ENCODE peak calls at places on chromosomes 4 and X, in ten cellular contexts. Q, S, E, M, X, T, N, H, Z and I are unnamed samples.
A peak's percentile ranks its signal among the peaks of the same experiment; 100 is the strongest.

GRCh38 chrX:53071604-53072417 is 10.4 kb upstream of the TSPYL2 start:
- DNase-seq in Q (peak; percentile 62), S (peak; percentile 52), E (peak; percentile 77), M (peak; percentile 44), X (peak; percentile 60), T (peak; percentile 84), N (peak; percentile 60), H (no peak), Z (peak; percentile 84), I (peak; percentile 30)

GRCh38 chr4:84493092-84493850 is 5.8 kb downstream of the NKX6-1 start:
- DNase-seq in Q (peak; percentile 30), S (no peak), E (peak; percentile 90), M (no peak), X (no peak), T (peak; percentile 33), N (peak; percentile 54), H (no peak), Z (no peak), I (peak; percentile 27)

GRCh38 chr4:42454755-42455154 is 57.5 kb downstream of the SHISA3 start:
- DNase-seq in Q (no peak), S (no peak), E (no peak), M (no peak), X (no peak), T (no peak), N (peak; percentile 7), H (no peak), Z (no peak), I (no peak)

GRCh38 chr4:129239088-129239487 is 143.1 kb downstream of the C4orf33 start:
- DNase-seq in Q (peak; percentile 60), S (no peak), E (no peak), M (no peak), X (no peak), T (no peak), N (peak; percentile 19), H (no peak), Z (no peak), I (no peak)

GRCh38 chr4:688695-689497 is at the start of gene SLC49A3:
- DNase-seq in Q (peak; percentile 30), S (no peak), E (peak; percentile 78), M (no peak), X (no peak), T (peak; percentile 41), N (peak; percentile 48), H (no peak), Z (no peak), I (no peak)

GRCh38 chr4:145907827-145908226 is 30.8 kb downstream of the ZNF827 start:
- DNase-seq in Q (no peak), S (no peak), E (no peak), M (no peak), X (no peak), T (no peak), N (no peak), H (no peak), Z (no peak), I (no peak)

GRCh38 chr4:174156239-174156826 is 127.1 kb downstream of the FBXO8 start:
- DNase-seq in Q (peak; percentile 75), S (no peak), E (peak; percentile 58), M (peak; percentile 21), X (no peak), T (no peak), N (peak; percentile 63), H (no peak), Z (no peak), I (peak; percentile 9)

GRCh38 chr4:188002346-188002745 is 6.8 kb downstream of the ZFP42 start:
- DNase-seq in Q (no peak), S (no peak), E (no peak), M (no peak), X (no peak), T (no peak), N (no peak), H (no peak), Z (no peak), I (no peak)

GRCh38 chrX:105483011-105483410 is 262.5 kb upstream of the TEX13A start:
- DNase-seq in Q (peak; percentile 63), S (no peak), E (no peak), M (peak; percentile 6), X (no peak), T (no peak), N (no peak), H (no peak), Z (no peak), I (peak; percentile 26)

GRCh38 chrX:131752493-131753198 is 208.8 kb downstream of the OR13H1 start:
- DNase-seq in Q (no peak), S (no peak), E (no peak), M (no peak), X (no peak), T (no peak), N (no peak), H (no peak), Z (no peak), I (peak; percentile 58)

GRCh38 chrX:45850197-45850774 is 649.6 kb upstream of the DIPK2B start:
- DNase-seq in Q (no peak), S (no peak), E (peak; percentile 21), M (no peak), X (no peak), T (peak; percentile 20), N (peak; percentile 27), H (no peak), Z (peak; percentile 46), I (peak; percentile 18)
- H3K27ac ChIP-seq in Q (no peak overlapping the region), S (no peak overlapping the region), E (peak overlapping the region; percentile 85), M (no peak overlapping the region), X (no peak overlapping the region), T (no peak overlapping the region), N (no peak overlapping the region), H (peak overlapping the region; percentile 42), Z (no peak overlapping the region), I (peak overlapping the region; percentile 75)

DNA sequence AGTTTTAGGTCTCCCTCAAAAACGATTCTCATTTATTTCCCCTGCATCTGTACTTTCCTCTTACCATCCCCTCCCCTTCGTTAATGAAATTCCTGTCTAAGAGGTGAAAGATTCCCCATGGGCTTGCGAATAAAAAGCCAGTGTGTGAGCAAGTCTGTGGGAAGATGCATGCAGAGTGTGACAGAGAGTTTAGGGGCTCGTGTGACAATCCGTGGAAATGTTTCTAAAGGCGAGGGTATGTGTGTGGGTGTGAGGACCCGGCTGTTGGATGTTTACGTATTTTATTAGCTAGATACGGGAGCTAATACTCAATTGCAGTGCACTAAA is 716 bp upstream of the HOPX start:
- DNase-seq in Q (no peak), S (no peak), E (no peak), M (no peak), X (no peak), T (no peak), N (no peak), H (no peak), Z (no peak), I (no peak)
- H3K27ac ChIP-seq in Q (no peak overlapping the region), S (no peak overlapping the region), E (no peak overlapping the region), M (no peak overlapping the region), X (no peak overlapping the region), T (peak overlapping the region; percentile 98), N (no peak overlapping the region), H (peak overlapping the region; percentile 61), Z (no peak overlapping the region), I (no peak overlapping the region)

DNA sequence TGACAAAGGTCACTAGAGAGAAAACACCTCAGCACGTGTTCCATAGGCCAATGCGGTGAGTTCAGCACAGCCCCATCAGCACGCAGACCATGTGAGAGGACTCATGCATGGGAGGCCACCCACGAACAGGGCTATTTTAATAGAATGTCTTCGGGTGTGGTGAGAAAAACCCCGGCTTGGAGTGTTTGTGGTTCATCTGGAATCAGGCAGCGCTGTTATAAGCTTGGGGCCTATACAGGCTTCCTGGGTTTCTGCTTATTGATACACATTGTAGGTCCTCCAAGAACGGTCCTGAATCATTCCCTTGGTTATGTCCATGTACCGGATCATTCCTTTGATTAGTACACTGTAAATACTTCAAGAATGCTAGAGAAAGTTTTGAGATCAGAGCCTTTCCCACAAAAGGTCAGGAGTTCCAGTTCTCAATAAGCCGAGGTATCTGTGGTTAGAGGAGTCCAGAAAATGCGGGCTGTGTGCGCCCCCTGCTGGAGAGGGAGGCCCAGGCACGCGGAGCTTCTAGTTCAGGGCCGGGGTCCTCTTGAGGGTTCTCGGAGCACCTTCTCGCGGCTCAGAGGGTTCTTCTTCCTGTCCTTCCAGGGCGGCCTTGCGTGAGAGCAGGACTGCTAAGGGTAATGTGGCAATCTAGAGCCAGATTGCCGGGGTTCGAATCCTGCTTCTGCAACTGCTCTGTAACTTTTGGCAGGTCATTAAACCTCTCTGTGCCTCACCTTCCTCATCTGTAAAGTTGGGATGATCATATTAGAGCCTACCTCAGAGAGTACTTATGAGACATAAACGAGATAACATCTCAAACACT is 51.8 kb downstream of the TLR10 start:
- DNase-seq in Q (peak; percentile 88), S (peak; percentile 74), E (peak; percentile 94), M (peak; percentile 91), X (peak; percentile 52), T (peak; percentile 73), N (peak; percentile 92), H (peak; percentile 79), Z (peak; percentile 87), I (peak; percentile 97)
- H3K27ac ChIP-seq in Q (no peak overlapping the region), S (no peak overlapping the region), E (no peak overlapping the region), M (peak overlapping the region; percentile 88), X (no peak overlapping the region), T (no peak overlapping the region), N (peak overlapping the region; percentile 73), H (no peak overlapping the region), Z (no peak overlapping the region), I (peak overlapping the region; percentile 38)

GRCh38 chr4:48124870-48125269 is 9.2 kb downstream of the TXK start:
- DNase-seq in Q (no peak), S (no peak), E (no peak), M (no peak), X (no peak), T (no peak), N (no peak), H (no peak), Z (no peak), I (no peak)

GRCh38 chr4:48126621-48127020 is 7.4 kb downstream of the TXK start:
- DNase-seq in Q (no peak), S (no peak), E (no peak), M (no peak), X (no peak), T (no peak), N (no peak), H (no peak), Z (no peak), I (no peak)

GRCh38 chr4:48129307-48130014 is 4.6 kb downstream of the TXK start:
- DNase-seq in Q (peak; percentile 29), S (no peak), E (peak; percentile 49), M (no peak), X (no peak), T (peak; percentile 61), N (no peak), H (no peak), Z (no peak), I (no peak)

GRCh38 chr4:48127882-48128394 is 6.1 kb downstream of the TXK start:
- DNase-seq in Q (peak; percentile 94), S (peak; percentile 59), E (peak; percentile 96), M (peak; percentile 86), X (peak; percentile 35), T (peak; percentile 69), N (peak; percentile 88), H (peak; percentile 55), Z (peak; percentile 71), I (peak; percentile 98)

DNA sequence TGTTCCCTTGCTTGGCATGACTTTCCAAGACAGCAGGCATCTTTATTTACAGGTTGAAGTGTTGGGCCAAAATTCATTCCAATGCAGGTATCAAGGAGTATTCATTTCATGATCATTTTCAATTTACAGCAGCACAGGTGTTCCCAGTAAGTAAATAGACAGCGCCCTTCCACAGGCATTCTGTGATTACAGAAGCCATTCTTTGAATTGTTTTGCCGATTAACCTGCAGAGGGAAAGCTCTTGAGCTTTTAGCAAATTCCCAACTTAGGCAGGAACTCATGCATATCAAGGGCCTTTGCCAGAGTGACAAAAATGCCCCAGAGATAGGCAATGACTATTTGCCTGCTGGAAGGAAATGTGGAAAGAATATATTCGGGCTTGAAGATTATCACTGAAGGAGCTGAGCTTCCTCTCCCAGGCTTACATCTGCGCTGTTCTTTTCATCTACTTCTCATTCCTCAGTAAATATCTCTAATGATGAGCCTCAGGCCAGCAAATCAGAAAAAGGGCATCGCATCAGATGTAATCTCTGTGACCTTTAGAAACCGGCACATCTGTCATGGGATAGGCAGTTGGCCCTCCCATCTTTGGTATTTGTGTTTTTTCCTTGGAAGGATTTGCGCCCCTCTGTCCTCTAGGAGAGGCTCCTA is 6.7 kb downstream of the TXK start:
- DNase-seq in Q (peak; percentile 6), S (no peak), E (peak; percentile 88), M (no peak), X (no peak), T (peak; percentile 58), N (no peak), H (no peak), Z (no peak), I (peak; percentile 2)
- H3K27ac ChIP-seq in Q (peak overlapping the region; percentile 35), S (peak overlapping the region; percentile 33), E (peak overlapping the region; percentile 89), M (peak overlapping the region; percentile 65), X (peak overlapping the region; percentile 20), T (peak overlapping the region; percentile 83), N (peak overlapping the region; percentile 34), H (peak overlapping the region; percentile 85), Z (peak overlapping the region; percentile 10), I (peak overlapping the region; percentile 21)